ENCODE peak calls at places on chromosomes 7 and 10, in six cellular contexts. I is posterior cingulate gyrus; O is neural progenitor cell; J is stimulated activated CD4-positive, alpha-beta T cell treated with anti-CD3 and anti-CD28 coated beads, Interleukin-12 subunit alpha, Interleukin-12 subunit beta, amount 100 ng/mL, for 4 hours; D is GM20000; M is pancreas. V is an unnamed sample.

GRCh38 chr7:154929006-154929726 is 73.8 kb downstream of the PAXIP1 start:
- DNase-seq in I (no peak), D (no peak), J (no peak), O (no peak), M (no peak), V (no peak)

GRCh38 chr10:74049995-74050394 is 52.1 kb downstream of the VCL start:
- DNase-seq in J (no peak), O (no peak), M (no peak), D (no peak), I (no peak), V (no peak)

GRCh38 chr7:141674201-141674671 is 27.7 kb downstream of the DENND11 start:
- DNase-seq in M (no peak), J (no peak), I (no peak), D (no peak), O (peak; percentile 92), V (no peak)

GRCh38 chr7:19939746-19940145 is 166.3 kb upstream of the TMEM196 start:
- DNase-seq in D (no peak), O (no peak), M (no peak), I (no peak), J (no peak), V (no peak)

GRCh38 chr10:115654961-115655360 is 561.8 kb downstream of the ATRNL1 start:
- DNase-seq in D (no peak), O (no peak), J (no peak), M (no peak), I (no peak), V (no peak)

GRCh38 chr7:69635572-69636190 is 37.4 kb downstream of the AUTS2 start:
- DNase-seq in J (no peak), D (no peak), I (no peak), O (no peak), M (no peak), V (no peak)

GRCh38 chr10:117409549-117410283 is 34.5 kb upstream of the PDZD8 start:
- DNase-seq in D (no peak), I (no peak), M (no peak), J (no peak), O (no peak), V (no peak)

GRCh38 chr10:110141747-110142625 is 65.4 kb upstream of the MXI1 start:
- DNase-seq in J (no peak), D (no peak), O (no peak), M (peak; percentile 89), I (no peak), V (no peak)

GRCh38 chr7:44973610-44974401 is 5.0 kb downstream of the MYO1G start:
- DNase-seq in O (peak; percentile 55), I (no peak), D (peak; percentile 34), J (peak; percentile 49), M (peak; percentile 49), V (peak; percentile 43)

GRCh38 chr10:123582084-123582989 is 83.8 kb upstream of the GPR26 start:
- DNase-seq in I (peak; percentile 81), M (peak; percentile 73), O (peak; percentile 89), D (peak; percentile 80), J (peak; percentile 55), V (peak; percentile 44)

GRCh38 chr7:140059288-140060242 is 3.2 kb downstream of the PARP12 start:
- DNase-seq in M (peak; percentile 87), J (peak; percentile 31), I (no peak), D (no peak), O (no peak), V (no peak)

GRCh38 chr10:95217476-95217875 is 23.4 kb downstream of the ACSM6 start:
- DNase-seq in D (no peak), M (no peak), O (no peak), J (no peak), I (no peak), V (no peak)

GRCh38 chr7:28128608-28129007 is 52.0 kb downstream of the JAZF1 start:
- DNase-seq in M (no peak), D (no peak), J (no peak), I (no peak), O (no peak), V (no peak)

GRCh38 chr7:44287488-44288380 is 37.7 kb downstream of the CAMK2B start:
- DNase-seq in O (no peak), D (no peak), M (no peak), J (no peak), I (no peak), V (no peak)